ENCODE peak calls at places on chromosome 3, in eight cellular contexts. L is activated gamma-delta T cell treated with anti-CD3 and anti-CD28 coated beads, Interleukin-2, amount 50 U/mL, for 16 hours; Z is HEK293T; Y is GM12891; I is GM12864; M is lower lobe of right lung; E is stimulated activated CD8-positive, alpha-beta memory T cell treated with anti-CD3 and anti-CD28 coated beads, Interleukin-12 subunit alpha, Interleukin-12 subunit beta, amount 100 ng/mL, for 4 hours; X is A549. N is an unnamed sample.
A peak's percentile ranks its signal among the peaks of the same experiment; 100 is the strongest.

GRCh38 chr3:20683912-20684311 is 497.9 kb upstream of the SGO1 start:
- DNase-seq in M (no peak), I (no peak), Y (no peak), E (no peak), L (no peak), X (no peak), Z (no peak), N (peak; percentile 75)

GRCh38 chr3:155683321-155683720 is 61.5 kb downstream of the PLCH1 start:
- DNase-seq in L (no peak), M (no peak), Z (no peak), X (no peak), E (no peak), I (no peak), Y (no peak), N (no peak)

GRCh38 chr3:112769624-112770023 is 77.0 kb downstream of the CD200R1L start:
- DNase-seq in X (no peak), M (no peak), L (no peak), Z (no peak), E (no peak), Y (no peak), I (no peak), N (no peak)

GRCh38 chr3:117052356-117052755 is 342.8 kb downstream of the TUSC7 start:
- DNase-seq in M (no peak), L (no peak), X (no peak), E (no peak), I (no peak), Y (no peak), Z (no peak), N (no peak)

GRCh38 chr3:149273096-149273751 is 51.6 kb upstream of the CP start:
- DNase-seq in Y (no peak), X (peak; percentile 62), Z (peak; percentile 72), I (peak; percentile 54), L (no peak), M (no peak), E (no peak), N (peak; percentile 76)

GRCh38 chr3:32832193-32832592 is 14.4 kb downstream of the TRIM71 start:
- DNase-seq in Y (no peak), Z (no peak), X (no peak), L (no peak), M (no peak), E (no peak), I (no peak), N (no peak)

GRCh38 chr3:60325610-60326181 is 925.6 kb downstream of the FHIT start:
- DNase-seq in X (no peak), E (no peak), Z (no peak), Y (no peak), I (no peak), L (no peak), M (no peak), N (no peak)

GRCh38 chr3:172461530-172462138 is 13.4 kb upstream of the GHSR start:
- DNase-seq in Y (peak; percentile 30), Z (peak; percentile 60), E (no peak), X (peak; percentile 43), M (no peak), I (no peak), L (no peak), N (peak; percentile 46)

GRCh38 chr3:59558906-59559720 is 509.3 kb upstream of the CFAP20DC start:
- DNase-seq in L (no peak), X (no peak), Y (no peak), M (no peak), E (no peak), Z (no peak), I (no peak), N (no peak)

GRCh38 chr3:146421814-146422748 is 47.3 kb downstream of the PLSCR2 start:
- DNase-seq in L (no peak), Y (no peak), I (no peak), E (no peak), X (peak; percentile 15), M (no peak), Z (no peak), N (no peak)

GRCh38 chr3:98565237-98565643 is 28.2 kb downstream of the CPOX start:
- DNase-seq in X (no peak), Z (no peak), I (no peak), Y (no peak), M (no peak), L (no peak), E (no peak), N (no peak)

GRCh38 chr3:47910777-47911440 is 105.3 kb downstream of the MAP4 start:
- DNase-seq in I (no peak), Y (no peak), M (no peak), L (no peak), E (no peak), X (peak; percentile 15), Z (no peak), N (no peak)

GRCh38 chr3:25784971-25785370 is 1.7 kb upstream of the NGLY1 start:
- DNase-seq in M (no peak), Y (no peak), I (no peak), E (no peak), Z (no peak), L (no peak), X (no peak), N (no peak)

GRCh38 chr3:125443923-125444322 is 68.8 kb upstream of the ZNF148 start:
- DNase-seq in M (no peak), Z (no peak), E (no peak), I (no peak), Y (no peak), L (no peak), X (no peak), N (peak; percentile 73)

GRCh38 chr3:16290007-16290826 is 25.2 kb downstream of the OXNAD1 start:
- DNase-seq in Y (no peak), Z (peak; percentile 36), M (no peak), E (no peak), X (peak; percentile 27), L (no peak), I (no peak), N (peak; percentile 70)

GRCh38 chr3:123880998-123881561 is 3.1 kb downstream of the MYLK start:
- DNase-seq in Z (no peak), I (no peak), Y (no peak), X (peak; percentile 41), L (no peak), M (no peak), E (no peak), N (peak; percentile 14)

GRCh38 chr3:194485876-194486539 is 794 bp downstream of the ATP13A3 start:
- DNase-seq in Z (peak; percentile 10), I (no peak), L (peak; percentile 35), Y (peak; percentile 32), X (no peak), M (peak; percentile 66), E (peak; percentile 61), N (peak; percentile 57)

GRCh38 chr3:146803746-146804145 is 198.6 kb upstream of the PLSCR5 start:
- DNase-seq in L (no peak), M (no peak), I (no peak), Z (no peak), X (no peak), E (no peak), Y (no peak), N (peak; percentile 69)

GRCh38 chr3:193348686-193349085 is 29.9 kb downstream of the ATP13A5 start:
- DNase-seq in Y (no peak), Z (no peak), L (no peak), M (no peak), I (no peak), E (no peak), X (no peak), N (no peak)

GRCh38 chr3:66527253-66527652 is 26.4 kb upstream of the LRIG1 start:
- DNase-seq in E (no peak), Z (no peak), Y (no peak), I (no peak), L (no peak), X (no peak), M (no peak), N (peak; percentile 5)

GRCh38 chr3:33949074-33949473 is 150.6 kb downstream of the PDCD6IP start:
- DNase-seq in Z (no peak), L (no peak), I (no peak), X (no peak), Y (no peak), M (no peak), E (no peak), N (no peak)

GRCh38 chr3:179082416-179082815 is 10.8 kb upstream of the ZMAT3 start:
- DNase-seq in Y (no peak), I (no peak), Z (no peak), E (no peak), X (no peak), L (no peak), M (no peak), N (no peak)

GRCh38 chr3:111763968-111764367 is 95.1 kb upstream of the PHLDB2 start:
- DNase-seq in Y (no peak), L (no peak), E (no peak), X (no peak), I (no peak), Z (no peak), M (no peak), N (peak; percentile 56)

N was measured in cardiac muscle cell.